ENCODE peak calls at places on chromosomes 11 and 22, in seven cellular contexts. K, T, Z, O, I, Y and F are unnamed samples. For H3K4me1 and H3K9me3, the result is how much of the 10 kb centered on the place peaks cover.

GRCh38 chr11:96388891-96389603 is 665 bp downstream of the CCDC82 start:
- DNase-seq in I (no peak), Y (no peak), T (peak), Z (peak), K (no peak), O (no peak), F (no peak)

GRCh38 chr11:85752201-85752889 is 58.6 kb downstream of the SYTL2 start:
- DNase-seq in O (no peak), Z (no peak), T (no peak), I (no peak), K (no peak), Y (no peak), F (no peak)

GRCh38 chr22:42855726-42856125 is 1.3 kb downstream of the ARFGAP3 start:
- DNase-seq in I (no peak), O (no peak), T (no peak), K (no peak), Y (no peak), Z (no peak), F (no peak)

GRCh38 chr22:28441720-28442263 is 237.8 kb downstream of the TTC28 start:
- DNase-seq in T (no peak), K (no peak), Y (no peak), Z (peak), O (no peak), I (no peak), F (peak)

GRCh38 chr11:15053201-15053685 is 20.1 kb upstream of the CALCB start:
- DNase-seq in I (no peak), Z (no peak), K (no peak), O (no peak), T (no peak), Y (no peak), F (no peak)

GRCh38 chr22:38607680-38608079 is 37.7 kb upstream of the DMC1 start:
- DNase-seq in T (no peak), O (no peak), Z (no peak), K (no peak), I (no peak), Y (no peak), F (no peak)

GRCh38 chr11:8839306-8839956 is 71.6 kb upstream of the AKIP1 start:
- DNase-seq in Z (no peak), I (no peak), K (no peak), T (no peak), O (no peak), Y (no peak), F (no peak)

GRCh38 chr11:95338430-95338991 is 107.5 kb upstream of the SESN3 start:
- DNase-seq in T (no peak), K (peak), Z (peak), O (peak), I (peak), Y (peak), F (peak)

GRCh38 chr11:44110231-44110679 is 14.8 kb downstream of the EXT2 start:
- DNase-seq in Y (peak), O (no peak), K (no peak), T (peak), I (peak), Z (peak), F (peak)

GRCh38 chr11:325796-326591 is 5.3 kb upstream of the IFITM3 start:
- DNase-seq in O (no peak), Z (no peak), K (peak), T (no peak), I (no peak), Y (no peak), F (peak)

GRCh38 chr11:476416-476815 is 26.3 kb downstream of the PTDSS2 start:
- DNase-seq in Z (no peak), O (no peak), I (no peak), Y (no peak), T (no peak), K (no peak), F (no peak)

GRCh38 chr11:14620027-14620511 is 23.5 kb upstream of the PDE3B start:
- DNase-seq in T (no peak), Z (no peak), I (no peak), Y (no peak), O (no peak), K (no peak), F (peak)

GRCh38 chr11:60363542-60364525 is 14.5 kb upstream of the MS4A7 start:
- DNase-seq in Z (peak), T (peak), Y (peak), O (no peak), K (no peak), I (no peak), F (peak)
- H3K4me1 ChIP-seq in Z (under half), T (under half), Y (under half), O (under half), K (under half), I (under half), F (under half)

GRCh38 chr11:2653930-2654739 is 45.7 kb downstream of the KCNQ1OT1 start:
- DNase-seq in O (no peak), I (no peak), Y (no peak), T (no peak), K (peak), Z (no peak), F (no peak)

GRCh38 chr11:2652857-2653643 is 46.7 kb downstream of the KCNQ1OT1 start:
- DNase-seq in O (no peak), K (no peak), Y (no peak), Z (no peak), I (no peak), T (no peak), F (no peak)

GRCh38 chr11:2655834-2656622 is 43.8 kb downstream of the KCNQ1OT1 start:
- DNase-seq in I (no peak), T (no peak), Y (no peak), K (peak), Z (no peak), O (no peak), F (no peak)

GRCh38 chr11:2656859-2657258 is 42.9 kb downstream of the KCNQ1OT1 start:
- DNase-seq in Z (no peak), O (no peak), K (no peak), T (no peak), Y (no peak), I (no peak), F (no peak)

DNA sequence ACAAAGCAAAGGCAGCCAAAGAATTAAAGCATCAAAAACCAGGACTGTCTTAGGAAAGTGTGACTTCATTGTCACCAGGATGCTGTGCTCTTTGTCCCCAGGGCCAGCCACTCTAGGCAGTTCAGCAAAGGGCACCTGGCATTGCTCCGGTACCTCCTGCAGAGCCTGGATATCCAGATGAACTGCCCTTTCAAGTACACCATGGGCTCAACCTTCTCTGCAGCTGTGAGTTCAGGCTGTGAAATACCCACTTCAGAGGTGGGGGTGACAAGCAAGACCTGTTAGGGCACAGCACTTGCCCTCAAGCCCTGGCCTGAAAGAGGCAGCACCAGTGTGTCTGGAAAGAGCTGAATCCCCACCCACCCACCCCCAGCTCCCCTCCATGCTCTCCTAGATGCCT is 44.5 kb downstream of the KCNQ1OT1 start:
- DNase-seq in T (no peak), Z (no peak), Y (no peak), K (no peak), O (no peak), I (no peak), F (no peak)
- H3K9me3 ChIP-seq in T (half or more), Z (under half), Y (under half), K (under half), O (under half), I (under half), F (under half)

DNA sequence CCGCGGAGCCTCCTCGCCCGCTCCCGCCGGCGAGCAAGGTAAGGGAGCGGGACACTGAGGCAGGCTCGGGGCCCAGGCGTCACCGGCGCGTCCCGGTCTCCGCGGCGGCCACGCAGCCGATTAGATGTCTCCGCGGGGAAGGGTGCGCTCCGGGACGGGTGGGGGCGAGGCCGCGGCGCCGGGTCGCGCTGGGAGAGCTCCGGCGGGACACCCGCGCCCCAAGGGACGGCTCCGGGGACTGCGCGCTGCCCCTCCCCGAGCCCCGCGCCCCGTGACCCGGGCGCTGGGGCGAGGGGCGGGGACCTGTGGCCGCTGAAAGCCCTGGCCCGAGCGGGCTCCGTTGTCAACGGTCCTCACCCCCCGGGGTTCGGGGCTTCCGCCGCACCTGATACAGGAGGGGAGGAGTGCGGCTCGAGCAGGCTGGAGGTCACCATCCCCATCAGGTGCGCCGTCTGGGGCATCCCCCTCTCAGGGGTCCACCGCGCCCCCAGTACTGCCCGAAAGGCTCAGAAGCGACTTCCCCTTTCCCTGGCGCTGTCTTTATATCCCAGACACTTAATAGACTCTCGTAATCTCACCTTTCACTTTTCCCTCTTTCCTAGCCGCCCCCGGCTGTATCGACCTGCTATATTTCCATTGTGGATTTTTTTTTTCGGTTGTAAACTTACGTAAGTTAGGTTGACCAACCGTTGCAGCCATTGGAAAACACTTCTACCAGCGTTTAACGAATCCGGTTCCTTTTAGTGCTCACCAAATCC is 566 bp downstream of the PPFIA1 start:
- DNase-seq in O (peak), K (peak), T (peak), Y (peak), I (peak), Z (peak), F (peak)
- TF ChIP-seq CTCF in O (peak), K (no peak), T (peak), Y (no peak), I (peak), Z (no peak), F (no peak)

GRCh38 chr11:124897681-124898680 is at the start of gene ROBO4:
- DNase-seq in Y (no peak), I (peak), O (no peak), Z (no peak), K (no peak), T (no peak), F (no peak)
- H3K4me1 ChIP-seq in Y (under half), I (under half), O (under half), Z (under half), K (under half), T (under half), F (under half)

DNA sequence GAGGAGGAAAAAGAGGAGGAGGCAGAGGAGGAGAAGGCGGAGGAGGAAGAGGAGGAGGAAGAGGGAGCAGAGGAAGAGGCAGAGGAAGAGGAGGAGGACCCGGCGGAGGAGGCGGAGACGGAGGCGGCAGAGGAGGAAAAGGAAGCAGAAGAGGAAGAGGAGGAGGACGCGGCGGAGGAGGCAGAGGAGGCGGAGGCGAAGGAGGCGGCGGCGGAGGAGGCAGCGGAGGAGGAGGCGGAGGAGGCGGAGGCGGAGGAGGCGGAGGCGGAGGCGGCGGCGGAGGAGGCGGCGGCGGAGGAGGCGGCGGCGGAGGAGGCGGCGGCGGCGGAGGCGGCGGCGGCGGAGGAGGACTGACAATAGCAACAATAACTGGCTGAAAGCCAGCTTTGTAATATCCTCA is 616.6 kb downstream of the TBC1D22A start:
- DNase-seq in T (no peak), O (peak), Y (no peak), I (no peak), K (no peak), Z (no peak), F (no peak)
- H3K9me3 ChIP-seq in T (under half), O (under half), Y (under half), I (under half), K (under half), Z (under half), F (under half)

GRCh38 chr11:103832762-103833161 is 203.7 kb upstream of the DDI1 start:
- DNase-seq in Y (no peak), T (no peak), Z (no peak), O (no peak), K (no peak), I (no peak), F (no peak)
- TF ChIP-seq CTCF in Y (no peak), T (no peak), Z (no peak), O (no peak), K (no peak), I (no peak), F (no peak)

DNA sequence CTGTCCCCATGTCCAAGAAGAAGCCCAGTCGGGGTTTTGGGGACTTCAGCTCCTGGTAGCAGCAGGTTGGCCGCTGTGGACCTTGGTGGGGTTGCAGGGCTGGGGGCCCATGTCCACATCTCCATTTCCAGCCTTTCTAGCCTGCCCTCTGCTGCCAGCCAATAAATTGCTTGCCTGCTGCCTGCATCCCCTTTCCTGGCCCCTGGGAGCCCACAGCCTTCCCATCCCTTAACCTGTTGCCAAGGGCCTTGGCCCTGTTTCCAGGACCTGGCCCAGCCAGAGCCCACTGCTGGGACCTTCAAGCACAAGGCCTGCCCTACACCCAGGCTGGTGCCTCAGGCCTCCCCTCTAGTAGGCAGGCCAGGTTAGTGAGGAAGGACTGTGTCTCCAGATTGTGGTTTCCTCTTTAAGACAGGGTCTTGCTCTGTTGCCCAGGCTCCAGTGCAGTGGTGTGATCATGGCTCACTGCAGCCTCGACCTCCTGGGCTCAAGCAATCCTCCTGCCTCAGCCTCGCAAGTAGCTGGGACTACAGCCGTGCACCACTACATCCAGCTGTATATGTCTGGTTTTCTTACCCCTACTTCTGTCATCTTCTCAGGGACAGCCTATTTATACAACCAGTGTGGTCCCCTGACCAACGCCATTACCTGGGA is 29.7 kb downstream of the PPIL2 start:
- DNase-seq in O (no peak), Z (no peak), I (no peak), T (no peak), K (no peak), Y (no peak), F (peak)
- H3K4me1 ChIP-seq in O (under half), Z (under half), I (under half), T (under half), K (under half), Y (under half), F (under half)

DNA sequence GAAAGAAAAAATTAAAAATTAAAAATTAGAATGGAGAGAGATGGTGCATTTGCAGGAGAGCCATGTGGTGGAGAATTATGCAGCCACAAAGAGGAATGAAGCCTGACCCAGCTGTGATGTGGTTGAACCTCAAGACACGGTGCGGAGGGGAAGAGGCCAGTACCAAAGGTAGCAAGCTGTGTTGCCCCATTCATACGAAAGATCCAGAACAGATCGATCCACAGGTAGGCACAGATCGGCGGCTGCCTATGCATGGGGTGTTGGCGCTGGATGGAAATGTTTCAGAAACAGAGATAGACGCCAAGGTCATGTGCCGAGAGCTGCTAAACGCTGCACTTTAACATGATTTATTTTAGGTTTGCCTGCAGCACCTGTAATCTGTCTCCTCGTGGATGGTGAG is 992.3 kb downstream of the BRD1 start:
- DNase-seq in K (peak), I (no peak), Y (no peak), Z (no peak), O (no peak), T (no peak), F (no peak)
- H3K9me3 ChIP-seq in K (under half), I (under half), Y (under half), Z (under half), O (under half), T (under half), F (under half)

DNA sequence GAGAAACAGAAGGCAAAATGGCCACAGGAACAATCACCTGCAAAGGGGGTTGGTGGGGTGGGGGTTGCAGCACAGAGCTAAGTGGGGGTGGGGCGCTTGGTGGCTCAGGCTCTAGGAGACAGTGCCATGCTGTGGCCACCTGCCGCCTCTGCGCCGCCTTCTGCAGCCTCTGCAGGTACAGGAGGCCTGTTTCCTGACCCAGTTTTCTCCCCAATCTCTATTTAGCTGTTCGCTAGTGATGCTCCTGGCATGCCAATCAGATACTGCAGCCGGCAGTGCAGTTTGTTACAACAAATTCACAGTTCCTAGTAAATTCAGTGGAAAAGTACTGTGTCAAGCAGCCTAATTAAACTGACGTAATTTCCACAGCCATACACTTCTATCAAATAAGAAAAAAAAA is 106.4 kb downstream of the SERGEF start:
- DNase-seq in T (no peak), Z (peak), I (no peak), Y (no peak), O (peak), K (no peak), F (peak)
- TF ChIP-seq CTCF in T (no peak), Z (no peak), I (no peak), Y (no peak), O (peak), K (peak), F (no peak)

DNA sequence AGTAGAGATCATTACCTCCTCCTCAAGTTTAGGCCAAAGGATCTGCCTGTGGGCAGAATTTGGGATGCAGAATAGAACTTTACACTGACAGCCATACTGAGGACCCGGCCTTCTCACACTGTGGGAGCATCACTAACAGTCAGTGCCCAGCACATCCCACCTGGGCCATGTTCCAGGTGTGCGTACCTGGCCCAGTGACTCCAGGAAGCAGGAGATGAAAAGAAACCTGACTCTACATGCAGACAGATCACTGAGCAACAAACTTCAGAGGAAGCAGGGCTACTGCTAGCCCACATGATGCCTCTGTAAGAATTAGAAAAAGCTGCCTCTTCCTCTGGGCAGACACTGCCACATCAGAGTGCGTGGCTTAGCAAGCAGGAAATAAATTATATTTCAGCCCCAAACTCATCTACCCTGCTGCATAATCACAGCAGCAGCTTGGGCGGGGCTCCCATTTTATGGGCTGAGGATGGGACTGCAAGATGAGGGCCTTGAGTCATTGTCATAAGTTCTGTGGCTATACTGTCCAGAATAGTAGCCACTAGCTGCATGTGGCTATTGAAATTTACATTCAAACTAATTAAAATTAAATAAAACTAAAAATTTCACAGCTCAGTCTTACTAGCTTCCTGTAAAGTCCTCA is 6.0 kb upstream of the LMO2 start:
- DNase-seq in Z (no peak), T (no peak), I (no peak), K (no peak), Y (no peak), O (no peak), F (no peak)
- H3K4me1 ChIP-seq in Z (under half), T (under half), I (under half), K (under half), Y (under half), O (half or more), F (under half)